ENCODE peak calls at places on chromosomes 12 and 14, in eight cellular contexts. F is GM12865, G is cardiac fibroblast, B is cardiac muscle cell, H is upper lobe of right lung, N is dorsolateral prefrontal cortex, X is left lung, Z is fibroblast of pulmonary artery. O is an unnamed sample.

GRCh38 chr14:64298773-64299172 is 4.6 kb upstream of the ESR2 start:
- DNase-seq in F (no peak), G (peak), B (no peak), H (no peak), N (no peak), X (no peak), Z (peak), O (no peak)

GRCh38 chr14:99809376-99809775 is 16.2 kb downstream of the EML1 start:
- DNase-seq in F (no peak), G (peak), B (no peak), H (no peak), N (peak), X (no peak), Z (peak), O (no peak)

GRCh38 chr14:20332386-20332945 is 613 bp downstream of the CCNB1IP1 start:
- DNase-seq in F (peak), G (peak), B (peak), H (no peak), N (no peak), X (no peak), Z (peak), O (no peak)

GRCh38 chr12:124684496-124684895 is 117.1 kb upstream of the NCOR2 start:
- DNase-seq in F (no peak), G (peak), B (no peak), H (no peak), N (no peak), X (peak), Z (no peak), O (no peak)

GRCh38 chr12:47268501-47269459 is 189.0 kb upstream of the AMIGO2 start:
- DNase-seq in F (peak), G (no peak), B (no peak), H (no peak), N (no peak), X (no peak), Z (no peak), O (no peak)

GRCh38 chr12:12159988-12160387 is 89.2 kb downstream of the BCL2L14 start:
- DNase-seq in F (no peak), G (peak), B (no peak), H (no peak), N (no peak), X (no peak), Z (peak), O (no peak)

GRCh38 chr12:58728397-58728796 is 191.9 kb downstream of the LRIG3 start:
- DNase-seq in F (no peak), G (no peak), B (no peak), H (no peak), N (no peak), X (no peak), Z (no peak), O (no peak)

GRCh38 chr14:54788701-54789100 is 113.9 kb downstream of the GCH1 start:
- DNase-seq in F (no peak), G (no peak), B (no peak), H (no peak), N (no peak), X (no peak), Z (no peak), O (no peak)

GRCh38 chr12:91805031-91805430 is 340.6 kb downstream of the BTG1 start:
- DNase-seq in F (no peak), G (no peak), B (no peak), H (no peak), N (no peak), X (no peak), Z (no peak), O (no peak)
- H3K4me3 ChIP-seq in F (no peak), G (no peak), B (no peak), H (no peak), N (no peak), X (no peak), Z (no peak), O (no peak)

GRCh38 chr12:56766535-56766934 is 3.4 kb downstream of the HSD17B6 start:
- DNase-seq in F (peak), G (no peak), B (no peak), H (no peak), N (no peak), X (no peak), Z (no peak), O (no peak)
- H3K4me3 ChIP-seq in F (no peak), G (no peak), B (no peak), H (no peak), N (no peak), X (no peak), Z (no peak), O (no peak)

GRCh38 chr12:119594772-119595445 is 1.3 kb downstream of the TMEM233 start:
- DNase-seq in F (no peak), G (no peak), B (peak), H (peak), N (no peak), X (peak), Z (no peak), O (no peak)

GRCh38 chr12:119598159-119598558 is 4.6 kb downstream of the TMEM233 start:
- DNase-seq in F (no peak), G (no peak), B (no peak), H (no peak), N (no peak), X (no peak), Z (no peak), O (no peak)

GRCh38 chr12:119593578-119594398 is at the start of gene TMEM233:
- DNase-seq in F (no peak), G (no peak), B (peak), H (no peak), N (peak), X (no peak), Z (no peak), O (no peak)

GRCh38 chr12:119592232-119592631 is 1.3 kb upstream of the TMEM233 start:
- DNase-seq in F (no peak), G (no peak), B (no peak), H (no peak), N (no peak), X (no peak), Z (peak), O (no peak)

GRCh38 chr12:119594399-119594730 is 791 bp downstream of the TMEM233 start:
- DNase-seq in F (no peak), G (no peak), B (peak), H (no peak), N (no peak), X (no peak), Z (no peak), O (no peak)
- H3K4me3 ChIP-seq in F (no peak), G (peak), B (peak), H (peak), N (peak), X (peak), Z (peak), O (no peak)

GRCh38 chr12:103586791-103587370 is at the start of gene STAB2:
- DNase-seq in F (no peak), G (no peak), B (no peak), H (no peak), N (no peak), X (no peak), Z (no peak), O (no peak)
- H3K4me3 ChIP-seq in F (no peak), G (no peak), B (no peak), H (no peak), N (no peak), X (no peak), Z (no peak), O (no peak)

GRCh38 chr12:54360717-54361456 is 3.4 kb downstream of the GPR84 start:
- DNase-seq in F (peak), G (peak), B (peak), H (peak), N (peak), X (peak), Z (peak), O (peak)

GRCh38 chr12:54359762-54360351 is 4.4 kb downstream of the GPR84 start:
- DNase-seq in F (no peak), G (no peak), B (no peak), H (no peak), N (no peak), X (no peak), Z (no peak), O (no peak)

GRCh38 chr12:54364413-54364812 is at the start of gene GPR84:
- DNase-seq in F (peak), G (no peak), B (no peak), H (no peak), N (no peak), X (no peak), Z (no peak), O (peak)

GRCh38 chr12:54363047-54363446 is 1.2 kb downstream of the GPR84 start:
- DNase-seq in F (no peak), G (no peak), B (no peak), H (no peak), N (no peak), X (no peak), Z (no peak), O (no peak)

GRCh38 chr12:54363610-54364009 is 676 bp downstream of the GPR84 start:
- DNase-seq in F (no peak), G (no peak), B (no peak), H (no peak), N (no peak), X (no peak), Z (no peak), O (no peak)
- H3K4me3 ChIP-seq in F (peak), G (no peak), B (no peak), H (no peak), N (no peak), X (peak), Z (no peak), O (no peak)

GRCh38 chr12:92133795-92134637 is 11.6 kb downstream of the BTG1 start:
- DNase-seq in F (no peak), G (no peak), B (no peak), H (no peak), N (no peak), X (no peak), Z (no peak), O (no peak)
- H3K4me3 ChIP-seq in F (peak), G (no peak), B (no peak), H (no peak), N (no peak), X (no peak), Z (no peak), O (no peak)

GRCh38 chr14:31568671-31569070 is 7.5 kb downstream of the NUBPL start:
- DNase-seq in F (no peak), G (peak), B (no peak), H (no peak), N (no peak), X (no peak), Z (peak), O (no peak)

GRCh38 chr14:31564194-31564593 is 3.0 kb downstream of the NUBPL start:
- DNase-seq in F (no peak), G (no peak), B (no peak), H (no peak), N (no peak), X (no peak), Z (no peak), O (no peak)

GRCh38 chr14:31566456-31566855 is 5.3 kb downstream of the NUBPL start:
- DNase-seq in F (no peak), G (no peak), B (no peak), H (no peak), N (no peak), X (no peak), Z (no peak), O (no peak)

GRCh38 chr14:31567651-31568050 is 6.4 kb downstream of the NUBPL start:
- DNase-seq in F (no peak), G (no peak), B (no peak), H (no peak), N (no peak), X (no peak), Z (no peak), O (no peak)

GRCh38 chr14:31568151-31568550 is 6.9 kb downstream of the NUBPL start:
- DNase-seq in F (no peak), G (peak), B (no peak), H (no peak), N (no peak), X (no peak), Z (peak), O (no peak)
- H3K4me3 ChIP-seq in F (no peak), G (no peak), B (no peak), H (no peak), N (no peak), X (no peak), Z (no peak), O (no peak)

GRCh38 chr12:110135806-110136205 is 11.6 kb downstream of the IFT81 start:
- DNase-seq in F (no peak), G (no peak), B (no peak), H (no peak), N (no peak), X (no peak), Z (no peak), O (no peak)
- H3K4me3 ChIP-seq in F (no peak), G (no peak), B (no peak), H (no peak), N (no peak), X (no peak), Z (no peak), O (no peak)